ENCODE peak calls at places on chromosomes 11 and 22, in six cellular contexts. A is kidney, P is cardiac muscle cell, X is stomach, G is neural progenitor cell, I is NCI-H524. D is an unnamed sample.

GRCh38 chr11:88508808-88509581 is 171.5 kb upstream of the CTSC start:
- DNase-seq in A (peak; percentile 80), P (peak; percentile 45), X (no peak), G (peak; percentile 57), I (peak; percentile 30), D (peak; percentile 34)

GRCh38 chr11:133519560-133519959 is 12.7 kb downstream of the OPCML start:
- DNase-seq in A (no peak), P (no peak), X (no peak), G (no peak), I (no peak), D (no peak)

GRCh38 chr11:125799808-125800207 is 11.9 kb downstream of the PATE3 start:
- DNase-seq in A (no peak), P (no peak), X (no peak), G (no peak), I (no peak), D (no peak)

GRCh38 chr11:13465909-13466371 is 2.9 kb upstream of the BTBD10 start:
- DNase-seq in A (no peak), P (peak; percentile 63), X (no peak), G (no peak), I (no peak), D (no peak)

GRCh38 chr11:86671386-86672006 is 920 bp downstream of the ME3 start:
- DNase-seq in A (peak; percentile 90), P (peak; percentile 58), X (peak; percentile 56), G (peak; percentile 47), I (peak; percentile 8), D (peak; percentile 86)

GRCh38 chr11:95517453-95517852 is 272.1 kb downstream of the FAM76B start:
- DNase-seq in A (no peak), P (peak; percentile 21), X (no peak), G (no peak), I (no peak), D (no peak)

GRCh38 chr11:122709042-122709760 is 53.7 kb downstream of the UBASH3B start:
- DNase-seq in A (no peak), P (peak; percentile 49), X (no peak), G (no peak), I (no peak), D (no peak)

GRCh38 chr11:127492025-127492424 is 491.5 kb upstream of the KIRREL3 start:
- DNase-seq in A (no peak), P (no peak), X (no peak), G (no peak), I (no peak), D (no peak)

GRCh38 chr22:37735054-37735453 is 38.2 kb downstream of the TRIOBP start:
- DNase-seq in A (no peak), P (no peak), X (peak; percentile 82), G (peak; percentile 84), I (no peak), D (peak; percentile 74)

GRCh38 chr11:63767415-63768231 is 952 bp downstream of the ZFTA start:
- DNase-seq in A (peak; percentile 82), P (peak; percentile 87), X (no peak), G (peak; percentile 96), I (peak; percentile 12), D (peak; percentile 87)

GRCh38 chr22:27349456-27349855 is 452.1 kb downstream of the MN1 start:
- DNase-seq in A (no peak), P (peak; percentile 35), X (no peak), G (no peak), I (no peak), D (no peak)

GRCh38 chr11:3939651-3940190 is 84.3 kb downstream of the STIM1 start:
- DNase-seq in A (no peak), P (peak; percentile 72), X (no peak), G (no peak), I (no peak), D (no peak)

GRCh38 chr11:44575288-44575672 is 9.8 kb downstream of the CD82 start:
- DNase-seq in A (peak; percentile 45), P (no peak), X (no peak), G (no peak), I (no peak), D (no peak)

GRCh38 chr22:50530857-50531545 is 1.2 kb upstream of the TYMP start:
- DNase-seq in A (peak; percentile 97), P (peak; percentile 95), X (peak; percentile 91), G (peak; percentile 80), I (peak; percentile 32), D (peak; percentile 71)

GRCh38 chr22:43174941-43175531 is 11.9 kb downstream of the TTLL12 start:
- DNase-seq in A (peak; percentile 53), P (no peak), X (peak; percentile 49), G (no peak), I (no peak), D (no peak)

GRCh38 chr11:70122490-70123198 is 44.5 kb downstream of the ANO1 start:
- DNase-seq in A (no peak), P (no peak), X (no peak), G (no peak), I (no peak), D (no peak)

GRCh38 chr11:20369816-20370215 is 6.3 kb downstream of the HTATIP2 start:
- DNase-seq in A (no peak), P (no peak), X (no peak), G (no peak), I (no peak), D (no peak)

GRCh38 chr11:130049260-130049659 is 20.4 kb upstream of the APLP2 start:
- DNase-seq in A (no peak), P (peak; percentile 25), X (no peak), G (no peak), I (no peak), D (no peak)

GRCh38 chr11:43489869-43490465 is 131.2 kb downstream of the TTC17 start:
- DNase-seq in A (no peak), P (no peak), X (no peak), G (no peak), I (no peak), D (no peak)

GRCh38 chr11:69718147-69718546 is 14.3 kb upstream of the FGF19 start:
- DNase-seq in A (no peak), P (peak; percentile 47), X (no peak), G (peak; percentile 94), I (peak; percentile 92), D (peak; percentile 42)

GRCh38 chr22:33658775-33659174 is 261.5 kb downstream of the LARGE1 start:
- DNase-seq in A (peak; percentile 79), P (peak; percentile 64), X (no peak), G (no peak), I (no peak), D (peak; percentile 65)

GRCh38 chr22:46587067-46587471 is 33.1 kb upstream of the GRAMD4 start:
- DNase-seq in A (peak; percentile 71), P (no peak), X (no peak), G (no peak), I (no peak), D (no peak)

GRCh38 chr11:27910186-27910941 is 197.6 kb downstream of the KIF18A start:
- DNase-seq in A (no peak), P (peak; percentile 15), X (no peak), G (no peak), I (no peak), D (no peak)

GRCh38 chr11:19117760-19118097 is 761 bp downstream of the ZDHHC13 start:
- DNase-seq in A (no peak), P (peak; percentile 35), X (no peak), G (no peak), I (no peak), D (no peak)